ENCODE peak calls at places on chromosomes 16 and 17, in nine cellular contexts. W is A549, O is body of pancreas, T is vagina, C is adrenal gland, F is breast epithelium, M is heart left ventricle, D is IMR-90, Z is right lobe of liver. X is an unnamed sample.

GRCh38 chr16:2450975-2451381 is 8.9 kb upstream of the TEDC2 start:
- DNase-seq in D (no peak), O (no peak), W (no peak), C (no peak), F (no peak), M (no peak), T (no peak), Z (no peak), X (no peak)

GRCh38 chr17:61009619-61010018 is 332.0 kb downstream of the BCAS3 start:
- DNase-seq in Z (no peak), C (no peak), F (no peak), T (no peak), W (no peak), M (no peak), D (peak; percentile 42), O (no peak), X (no peak)

GRCh38 chr16:51084074-51084928 is 66.8 kb downstream of the SALL1 start:
- DNase-seq in Z (no peak), C (no peak), O (no peak), W (no peak), M (no peak), F (no peak), T (no peak), D (no peak), X (no peak)

GRCh38 chr17:78789149-78789662 is 7.1 kb upstream of the CYTH1 start:
- DNase-seq in D (no peak), M (no peak), F (no peak), O (peak; percentile 39), W (no peak), Z (no peak), C (no peak), T (no peak), X (no peak)

GRCh38 chr17:9817086-9817485 is 4.8 kb downstream of the GSG1L2 start:
- DNase-seq in T (no peak), W (no peak), C (peak; percentile 26), O (peak; percentile 42), F (no peak), D (peak; percentile 23), M (no peak), Z (no peak), X (no peak)

GRCh38 chr17:34582901-34583245 is 3.5 kb downstream of the TMEM132E start:
- DNase-seq in O (no peak), D (no peak), W (no peak), C (no peak), M (no peak), Z (no peak), F (peak; percentile 3), T (no peak), X (no peak)

GRCh38 chr17:56913000-56913866 is 616 bp downstream of the TRIM25 start:
- DNase-seq in O (no peak), D (no peak), C (peak; percentile 46), T (no peak), F (peak; percentile 54), Z (peak; percentile 62), W (no peak), M (no peak), X (peak; percentile 19)

GRCh38 chr17:40548982-40549680 is 16.1 kb downstream of the CCR7 start:
- DNase-seq in F (peak; percentile 73), O (peak; percentile 52), Z (peak; percentile 88), T (no peak), C (peak; percentile 62), W (peak; percentile 82), D (peak; percentile 98), M (no peak), X (no peak)

GRCh38 chr16:30775381-30776099 is 11.5 kb downstream of the ZNF629 start:
- DNase-seq in T (no peak), Z (peak; percentile 88), O (peak; percentile 83), W (peak; percentile 96), C (peak; percentile 86), M (peak; percentile 92), F (peak; percentile 82), D (peak; percentile 76), X (peak; percentile 76)

GRCh38 chr17:8675306-8675705 is 44.8 kb upstream of the MYH10 start:
- DNase-seq in F (no peak), M (no peak), T (no peak), W (no peak), C (no peak), O (no peak), D (no peak), Z (no peak), X (no peak)

GRCh38 chr16:66360624-66361324 is 5.7 kb upstream of the CDH5 start:
- DNase-seq in C (no peak), M (peak; percentile 53), Z (no peak), D (no peak), W (no peak), O (no peak), F (no peak), T (no peak), X (no peak)

GRCh38 chr17:21419299-21420239 is 43.4 kb downstream of the KCNJ12 start:
- DNase-seq in C (no peak), M (no peak), Z (no peak), F (peak; percentile 42), D (no peak), T (no peak), W (no peak), O (no peak), X (no peak)

GRCh38 chr16:80948886-80949502 is 57.7 kb downstream of the CMC2 start:
- DNase-seq in M (no peak), T (no peak), O (peak; percentile 79), D (peak; percentile 20), W (no peak), C (peak; percentile 69), F (no peak), Z (no peak), X (no peak)

GRCh38 chr16:4767872-4768548 is 1.0 kb upstream of the ZNF500 start:
- DNase-seq in F (no peak), O (peak; percentile 29), M (no peak), T (no peak), Z (no peak), C (peak; percentile 64), D (peak; percentile 13), W (no peak), X (peak; percentile 27)

GRCh38 chr16:59993101-59993500 is 1259.0 kb upstream of the GOT2 start:
- DNase-seq in O (no peak), M (no peak), Z (no peak), F (no peak), D (no peak), T (no peak), C (no peak), W (no peak), X (no peak)

GRCh38 chr16:60001523-60001922 is 1267.4 kb upstream of the GOT2 start:
- DNase-seq in M (no peak), D (no peak), F (no peak), Z (no peak), O (no peak), C (no peak), T (no peak), W (no peak), X (no peak)

GRCh38 chr16:59997706-59998105 is 1263.6 kb upstream of the GOT2 start:
- DNase-seq in W (no peak), Z (no peak), M (no peak), F (no peak), O (no peak), T (no peak), D (no peak), C (no peak), X (no peak)
- H3K9me3 ChIP-seq in W (peaks cover 15% of the 10 kb centered on the region), Z (no peaks in the 10 kb centered on the region), M (no peaks in the 10 kb centered on the region), F (peaks cover 6% of the 10 kb centered on the region), O (no peaks in the 10 kb centered on the region), T (no peaks in the 10 kb centered on the region), D (peaks cover 11% of the 10 kb centered on the region), C (no peaks in the 10 kb centered on the region), X (no peaks in the 10 kb centered on the region)

DNA sequence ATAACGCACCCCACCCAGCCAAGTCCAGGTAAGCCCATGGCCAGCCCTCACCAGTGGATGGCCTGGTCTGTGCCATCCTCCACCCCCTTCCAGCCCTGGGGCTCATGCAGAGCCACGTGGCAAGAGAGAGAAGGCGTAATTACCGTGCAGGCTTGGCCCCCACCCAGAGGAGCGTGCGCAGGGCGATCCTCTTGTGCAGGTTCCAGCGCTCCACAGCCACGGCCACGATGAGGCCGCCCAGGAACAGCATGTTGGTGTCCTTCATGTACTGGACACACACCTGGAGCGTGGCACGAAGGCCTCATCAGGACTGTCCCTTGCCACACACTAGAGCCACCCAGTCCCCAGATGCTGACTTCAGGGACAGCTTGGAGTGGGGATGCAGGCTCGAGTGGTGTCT is 6.7 kb downstream of the SLC13A5 start:
- DNase-seq in D (no peak), C (no peak), F (no peak), Z (peak; percentile 90), W (no peak), M (no peak), T (no peak), O (no peak), X (no peak)
- TF ChIP-seq POLR2A in D (no peak), C (no peak), F (no peak), Z (no peak), W (no peak), M (no peak), T (no peak), O (no peak), X (no peak)

GRCh38 chr16:1121009-1121408 is 25.0 kb upstream of the C1QTNF8 start:
- DNase-seq in O (no peak), D (no peak), M (no peak), Z (no peak), W (no peak), C (no peak), T (no peak), F (no peak), X (no peak)

GRCh38 chr16:1117926-1118325 is 21.9 kb upstream of the C1QTNF8 start:
- DNase-seq in W (no peak), T (no peak), M (no peak), F (no peak), C (no peak), Z (no peak), D (no peak), O (no peak), X (no peak)

GRCh38 chr16:1121601-1122000 is 25.6 kb upstream of the C1QTNF8 start:
- DNase-seq in W (no peak), O (no peak), C (no peak), D (no peak), M (no peak), F (no peak), T (no peak), Z (no peak), X (no peak)

GRCh38 chr16:1119129-1119528 is 23.1 kb upstream of the C1QTNF8 start:
- DNase-seq in T (no peak), C (no peak), W (no peak), M (no peak), D (no peak), Z (no peak), F (no peak), O (no peak), X (no peak)

GRCh38 chr16:1119766-1120611 is 23.9 kb upstream of the C1QTNF8 start:
- DNase-seq in M (no peak), C (no peak), F (no peak), Z (no peak), W (no peak), T (no peak), D (no peak), O (no peak), X (no peak)
- H3K4me1 ChIP-seq in M (no peaks in the 10 kb centered on the region), C (no peaks in the 10 kb centered on the region), F (no peaks in the 10 kb centered on the region), Z (no peaks in the 10 kb centered on the region), W (no peaks in the 10 kb centered on the region), T (no peaks in the 10 kb centered on the region), D (no peaks in the 10 kb centered on the region), O (no peaks in the 10 kb centered on the region), X (no peaks in the 10 kb centered on the region)

DNA sequence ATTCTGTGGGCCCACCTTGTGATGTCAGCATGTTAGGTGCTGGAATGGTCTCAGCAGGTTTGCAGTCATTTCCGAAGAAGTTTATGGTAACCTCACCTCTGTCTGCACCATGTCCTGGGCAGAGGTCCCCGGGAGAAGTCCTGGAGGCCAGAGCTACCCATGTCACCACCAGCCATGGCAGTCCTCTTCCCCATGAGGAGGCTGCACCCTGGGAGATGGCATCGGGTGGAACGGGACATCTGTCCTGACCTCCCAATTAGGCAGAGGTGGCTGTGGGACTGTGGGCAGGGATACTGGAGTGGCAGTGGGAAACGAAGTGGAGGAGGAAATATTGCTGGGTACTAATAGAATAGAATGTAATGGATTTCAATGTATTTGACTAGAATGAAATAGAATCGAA is 511.8 kb upstream of the WSB1 start:
- DNase-seq in T (peak; percentile 91), Z (peak; percentile 33), C (no peak), O (no peak), W (no peak), M (no peak), F (no peak), D (no peak), X (no peak)
- H3K9me3 ChIP-seq in T (peaks cover 6% of the 10 kb centered on the region), Z (no peaks in the 10 kb centered on the region), C (no peaks in the 10 kb centered on the region), O (peaks cover 46% of the 10 kb centered on the region), W (peaks cover 37% of the 10 kb centered on the region), M (no peaks in the 10 kb centered on the region), F (peaks cover 62% of the 10 kb centered on the region), D (peaks cover 11% of the 10 kb centered on the region), X (no peaks in the 10 kb centered on the region)

X was measured in gastrocnemius medialis.